ENCODE peak calls at places on chromosomes 11 and 22, in four cellular contexts. O is CD4-positive, alpha-beta memory T cell; M is right atrium auricular region; C is CD4-positive, alpha-beta T cell. D is an unnamed sample. For H3K9me3, the result is how much of the 10 kb centered on the place peaks cover.

GRCh38 chr22:27732391-27732790 is 69.2 kb downstream of the MN1 start:
- DNase-seq in O (no peak), M (no peak), C (no peak), D (no peak)

GRCh38 chr11:18700375-18700774 is 1.8 kb downstream of the TMEM86A start:
- DNase-seq in O (no peak), M (no peak), C (no peak), D (no peak)

GRCh38 chr11:116636341-116636968 is 136.3 kb downstream of the BUD13 start:
- DNase-seq in O (no peak), M (no peak), C (no peak), D (no peak)

GRCh38 chr22:21569459-21570161 is 2.1 kb downstream of the UBE2L3 start:
- DNase-seq in O (no peak), M (no peak), C (no peak), D (no peak)

GRCh38 chr11:100663583-100663982 is 23.5 kb upstream of the ARHGAP42 start:
- DNase-seq in O (no peak), M (no peak), C (no peak), D (no peak)

GRCh38 chr11:78742430-78742829 is 167.8 kb upstream of the NARS2 start:
- DNase-seq in O (no peak), M (peak), C (no peak), D (peak)

GRCh38 chr11:95703059-95703458 is 86.5 kb downstream of the FAM76B start:
- DNase-seq in O (no peak), M (no peak), C (no peak), D (no peak)

GRCh38 chr11:58625086-58625485 is 2.6 kb downstream of the CNTF start:
- DNase-seq in O (no peak), M (no peak), C (no peak), D (no peak)

GRCh38 chr11:72229925-72230763 is 5.6 kb downstream of the INPPL1 start:
- DNase-seq in O (no peak), M (no peak), C (no peak), D (no peak)

GRCh38 chr11:130655308-130655707 is 206.9 kb downstream of the ADAMTS15 start:
- DNase-seq in O (no peak), M (no peak), C (no peak), D (no peak)

GRCh38 chr11:75576017-75576416 is 14.0 kb downstream of the SERPINH1 start:
- DNase-seq in O (no peak), M (no peak), C (no peak), D (no peak)

GRCh38 chr11:75578977-75579376 is 16.9 kb downstream of the SERPINH1 start:
- DNase-seq in O (no peak), M (no peak), C (no peak), D (no peak)

GRCh38 chr11:75574698-75575265 is 12.7 kb downstream of the SERPINH1 start:
- DNase-seq in O (no peak), M (no peak), C (no peak), D (no peak)

GRCh38 chr11:75576445-75577049 is 14.5 kb downstream of the SERPINH1 start:
- DNase-seq in O (no peak), M (no peak), C (no peak), D (peak)

GRCh38 chr11:75577198-75577597 is 15.1 kb downstream of the SERPINH1 start:
- DNase-seq in O (peak), M (no peak), C (peak), D (peak)
- H3K27ac ChIP-seq in O (no peak), M (no peak), C (no peak), D (no peak)

GRCh38 chr22:47568700-47569099 is 806.2 kb downstream of the TBC1D22A start:
- DNase-seq in O (no peak), M (no peak), C (no peak), D (no peak)

GRCh38 chr22:47569389-47570299 is 807.2 kb downstream of the TBC1D22A start:
- DNase-seq in O (no peak), M (no peak), C (no peak), D (no peak)

GRCh38 chr22:47570851-47571250 is 808.4 kb downstream of the TBC1D22A start:
- DNase-seq in O (no peak), M (no peak), C (no peak), D (no peak)

GRCh38 chr22:47571616-47572015 is 809.2 kb downstream of the TBC1D22A start:
- DNase-seq in O (no peak), M (no peak), C (no peak), D (no peak)

DNA sequence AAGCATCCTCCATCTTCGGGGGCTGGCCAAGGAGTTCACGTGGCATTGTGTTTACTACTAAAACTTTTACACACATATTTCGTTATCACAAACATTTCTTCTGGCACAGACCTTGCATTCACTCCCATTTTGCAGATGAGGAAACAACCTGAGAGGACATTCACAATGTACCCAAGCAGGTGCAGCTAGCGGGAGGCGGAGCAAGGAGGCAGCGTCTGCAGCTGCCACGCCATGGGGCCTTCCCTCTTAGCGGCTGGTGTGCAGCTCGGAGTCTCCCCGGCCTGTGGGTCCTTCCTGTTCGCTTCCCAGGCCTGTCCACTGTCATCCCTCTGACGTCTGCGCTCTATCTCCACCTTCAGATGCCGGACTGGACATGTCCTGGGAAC is 807.8 kb downstream of the TBC1D22A start:
- DNase-seq in O (no peak), M (no peak), C (no peak), D (no peak)
- H3K9me3 ChIP-seq in O (under half), M (under half), C (under half), D (under half)

DNA sequence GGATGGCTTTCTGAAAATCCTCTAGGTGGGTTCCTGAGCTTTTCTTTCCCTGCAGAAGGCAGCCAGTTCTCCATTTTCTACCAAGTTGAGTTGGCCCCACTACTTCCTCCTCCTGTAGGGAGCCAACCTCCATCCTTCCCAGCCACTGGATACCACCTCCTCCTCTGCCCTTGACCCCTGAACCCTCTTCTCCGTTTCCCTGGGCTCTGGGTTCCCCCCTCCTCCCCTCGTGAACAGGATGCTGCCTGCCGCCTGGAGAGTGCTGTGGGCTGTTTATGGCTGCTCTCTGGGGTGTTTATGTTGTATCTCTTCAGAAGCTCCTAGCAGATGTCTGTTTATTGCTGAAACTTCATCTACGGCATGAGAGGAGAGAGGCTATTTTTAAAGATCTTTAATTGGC is 8.6 kb downstream of the MICAL2 start:
- DNase-seq in O (no peak), M (no peak), C (no peak), D (no peak)
- H3K27ac ChIP-seq in O (no peak), M (peak), C (no peak), D (no peak)

GRCh38 chr22:47550524-47551437 is 788.3 kb downstream of the TBC1D22A start:
- DNase-seq in O (no peak), M (peak), C (no peak), D (no peak)
- H3K9me3 ChIP-seq in O (under half), M (under half), C (under half), D (under half)

DNA sequence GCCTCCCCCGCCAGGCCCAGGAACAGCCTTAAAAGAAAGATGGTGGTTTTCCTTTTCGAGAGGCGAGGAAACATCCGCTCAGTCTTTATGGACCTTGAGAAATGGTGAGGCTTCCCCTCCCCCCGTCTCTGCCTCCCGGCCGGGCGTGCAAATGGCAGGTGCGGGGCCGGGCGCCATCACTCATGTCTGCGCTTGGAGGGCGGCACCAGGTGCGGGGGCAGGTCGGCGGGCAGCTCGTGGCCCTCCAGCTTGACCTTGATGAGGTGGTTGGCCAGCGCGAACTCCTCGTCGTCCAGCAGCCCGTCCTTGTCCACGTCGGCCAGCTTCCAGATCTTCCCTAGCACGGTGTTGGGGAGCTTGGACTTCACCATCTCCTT is 9.7 kb upstream of the CDC42BPG start:
- DNase-seq in O (no peak), M (no peak), C (no peak), D (no peak)
- H3K27ac ChIP-seq in O (peak), M (peak), C (peak), D (peak)

DNA sequence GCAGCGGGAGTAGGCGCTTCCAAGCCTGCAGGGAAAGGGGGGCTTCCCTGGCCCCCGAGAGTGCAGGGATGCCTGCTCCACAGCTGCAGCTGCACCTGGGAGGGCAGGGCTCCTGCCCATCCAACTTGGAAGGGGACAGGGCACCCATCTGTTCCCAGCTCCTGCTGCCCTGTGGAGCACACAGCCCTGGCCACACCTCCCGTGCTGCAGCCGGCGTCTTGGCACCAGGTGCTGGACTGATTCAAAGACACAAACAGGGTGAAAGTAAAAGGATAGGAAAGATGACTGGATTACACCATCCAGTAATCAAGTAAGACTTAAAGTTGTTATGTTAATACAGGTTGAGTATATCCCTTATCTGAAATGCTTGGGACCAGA is 14.8 kb downstream of the NPAT start:
- DNase-seq in O (no peak), M (no peak), C (no peak), D (no peak)
- H3K9me3 ChIP-seq in O (under half), M (under half), C (under half), D (under half)

D was measured in psoas muscle.